ENCODE peak calls at places on chromosomes 13 and 19, in seven cellular contexts. X is HepG2, I is SK-N-SH, A is HCT116, D is H1, K is K562, Y is GM12878. J is an unnamed sample.

GRCh38 chr13:54449922-54450321 is 1421.3 kb downstream of the OLFM4 start:
- DNase-seq in X (no peak), I (peak), A (no peak), D (no peak), K (no peak), Y (no peak), J (no peak)

GRCh38 chr13:51231456-51231855 is 9.3 kb downstream of the FAM124A start:
- DNase-seq in X (no peak), I (no peak), A (no peak), D (no peak), K (no peak), Y (no peak), J (no peak)

GRCh38 chr19:38294090-38294489 is 10.0 kb upstream of the C19orf33 start:
- DNase-seq in X (no peak), I (no peak), A (no peak), D (no peak), K (no peak), Y (no peak), J (no peak)

GRCh38 chr13:100610399-100611347 is 22.1 kb upstream of the GGACT start:
- DNase-seq in X (no peak), I (no peak), A (no peak), D (no peak), K (no peak), Y (peak), J (no peak)

GRCh38 chr13:40968416-40969000 is 50.6 kb downstream of the ELF1 start:
- DNase-seq in X (no peak), I (no peak), A (no peak), D (no peak), K (no peak), Y (no peak), J (no peak)

GRCh38 chr13:49315036-49315565 is 67.4 kb downstream of the CDADC1 start:
- DNase-seq in X (no peak), I (no peak), A (no peak), D (no peak), K (no peak), Y (no peak), J (no peak)

GRCh38 chr13:72692884-72693514 is 34.4 kb downstream of the MZT1 start:
- DNase-seq in X (no peak), I (no peak), A (no peak), D (no peak), K (no peak), Y (no peak), J (peak)

GRCh38 chr19:6074709-6075403 is 35.4 kb downstream of the RFX2 start:
- DNase-seq in X (no peak), I (no peak), A (no peak), D (no peak), K (no peak), Y (no peak), J (no peak)

GRCh38 chr19:55094456-55095259 is 19.0 kb downstream of the EPS8L1 start:
- DNase-seq in X (no peak), I (no peak), A (no peak), D (no peak), K (no peak), Y (no peak), J (no peak)

GRCh38 chr13:61432029-61432428 is 16.4 kb upstream of the PCDH20 start:
- DNase-seq in X (no peak), I (no peak), A (no peak), D (no peak), K (no peak), Y (no peak), J (no peak)

GRCh38 chr13:40211586-40211968 is 454.9 kb downstream of the FOXO1 start:
- DNase-seq in X (no peak), I (no peak), A (no peak), D (no peak), K (no peak), Y (no peak), J (no peak)

GRCh38 chr19:4350726-4351125 is 7.4 kb downstream of the MPND start:
- DNase-seq in X (no peak), I (no peak), A (no peak), D (no peak), K (no peak), Y (no peak), J (no peak)

GRCh38 chr19:1259873-1260748 is 9.0 kb upstream of the CIRBP start:
- DNase-seq in X (no peak), I (no peak), A (no peak), D (no peak), K (no peak), Y (no peak), J (no peak)

GRCh38 chr13:40351537-40352384 is 314.7 kb downstream of the FOXO1 start:
- DNase-seq in X (peak), I (no peak), A (no peak), D (no peak), K (no peak), Y (no peak), J (no peak)

GRCh38 chr19:51450730-51451307 is 7.4 kb downstream of the SIGLEC8 start:
- DNase-seq in X (no peak), I (no peak), A (no peak), D (no peak), K (no peak), Y (no peak), J (no peak)

GRCh38 chr13:66266348-66266747 is 963.8 kb downstream of the PCDH9 start:
- DNase-seq in X (no peak), I (no peak), A (no peak), D (no peak), K (no peak), Y (no peak), J (no peak)

GRCh38 chr19:23365222-23365621 is 30.0 kb downstream of the ZNF91 start:
- DNase-seq in X (no peak), I (no peak), A (no peak), D (no peak), K (no peak), Y (no peak), J (no peak)

GRCh38 chr13:74907788-74908187 is 574.2 kb downstream of the TBC1D4 start:
- DNase-seq in X (no peak), I (no peak), A (no peak), D (no peak), K (no peak), Y (no peak), J (no peak)

GRCh38 chr13:113874579-113875428 is 10.9 kb upstream of the GAS6 start:
- DNase-seq in X (no peak), I (no peak), A (no peak), D (no peak), K (no peak), Y (no peak), J (no peak)

GRCh38 chr19:17348700-17349099 is 11.3 kb downstream of the GTPBP3 start:
- DNase-seq in X (peak), I (peak), A (no peak), D (peak), K (peak), Y (no peak), J (no peak)

GRCh38 chr13:99805361-99805760 is 166.2 kb downstream of the ZIC5 start:
- DNase-seq in X (no peak), I (no peak), A (no peak), D (no peak), K (no peak), Y (no peak), J (peak)

GRCh38 chr13:46656786-46657185 is 103.8 kb downstream of the LRCH1 start:
- DNase-seq in X (no peak), I (no peak), A (no peak), D (no peak), K (no peak), Y (no peak), J (no peak)

DNA sequence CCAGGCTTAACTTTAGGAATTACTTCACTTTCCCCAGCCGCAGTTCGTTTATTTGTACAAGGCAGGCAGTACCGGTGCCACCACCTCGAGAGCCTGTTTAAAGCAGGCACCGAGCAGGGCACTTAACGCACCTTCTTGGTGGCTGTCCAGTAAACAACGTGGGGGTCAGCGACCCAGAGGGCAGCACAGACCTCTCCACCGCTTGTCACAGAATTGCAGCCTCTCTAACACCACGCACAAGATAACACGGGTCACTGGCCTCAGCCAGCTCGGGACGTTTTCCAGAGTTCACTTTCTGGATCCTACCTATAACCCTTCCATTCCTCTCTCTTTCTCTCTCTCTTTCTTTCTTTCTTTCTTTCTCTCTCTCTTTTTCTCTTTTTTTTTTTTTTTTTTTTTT is 16.8 kb upstream of the ELAVL1 start:
- DNase-seq in X (no peak), I (no peak), A (no peak), D (no peak), K (peak), Y (no peak), J (no peak)
- TF ChIP-seq YY1 in X (no peak), I (no peak), A (no peak), D (no peak), K (no peak), Y (no peak), J (no peak)

DNA sequence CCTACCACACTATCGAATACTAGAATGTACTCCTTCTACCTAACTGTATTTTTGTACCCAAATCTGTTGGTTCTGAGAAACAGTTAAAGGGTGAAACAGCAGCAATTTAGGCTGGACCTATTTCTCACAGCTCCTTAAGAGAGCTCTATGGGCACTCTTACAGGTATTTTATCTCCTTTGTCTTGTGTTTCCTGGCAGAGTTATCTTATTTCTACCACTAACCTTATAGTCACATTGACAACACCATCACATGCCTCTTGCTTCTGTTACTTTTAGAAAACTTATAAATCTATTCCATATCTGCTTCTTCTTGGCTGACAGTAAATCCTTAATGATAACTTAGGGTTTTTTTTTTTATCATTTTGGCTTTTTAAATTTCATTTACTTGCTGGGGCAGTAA is 130.7 kb downstream of the MYO16 start:
- DNase-seq in X (no peak), I (no peak), A (no peak), D (no peak), K (no peak), Y (no peak), J (no peak)
- H3K4me3 ChIP-seq in X (no peak), I (no peak), A (no peak), D (no peak), K (no peak), Y (no peak), J (no peak)

GRCh38 chr19:18789883-18790565 is 1.1 kb downstream of the COMP start:
- DNase-seq in X (no peak), I (peak), A (no peak), D (peak), K (peak), Y (no peak), J (no peak)
- TF ChIP-seq YY1 in X (no peak), I (no peak), A (no peak), D (no peak), K (no peak), Y (no peak), J (no peak)

DNA sequence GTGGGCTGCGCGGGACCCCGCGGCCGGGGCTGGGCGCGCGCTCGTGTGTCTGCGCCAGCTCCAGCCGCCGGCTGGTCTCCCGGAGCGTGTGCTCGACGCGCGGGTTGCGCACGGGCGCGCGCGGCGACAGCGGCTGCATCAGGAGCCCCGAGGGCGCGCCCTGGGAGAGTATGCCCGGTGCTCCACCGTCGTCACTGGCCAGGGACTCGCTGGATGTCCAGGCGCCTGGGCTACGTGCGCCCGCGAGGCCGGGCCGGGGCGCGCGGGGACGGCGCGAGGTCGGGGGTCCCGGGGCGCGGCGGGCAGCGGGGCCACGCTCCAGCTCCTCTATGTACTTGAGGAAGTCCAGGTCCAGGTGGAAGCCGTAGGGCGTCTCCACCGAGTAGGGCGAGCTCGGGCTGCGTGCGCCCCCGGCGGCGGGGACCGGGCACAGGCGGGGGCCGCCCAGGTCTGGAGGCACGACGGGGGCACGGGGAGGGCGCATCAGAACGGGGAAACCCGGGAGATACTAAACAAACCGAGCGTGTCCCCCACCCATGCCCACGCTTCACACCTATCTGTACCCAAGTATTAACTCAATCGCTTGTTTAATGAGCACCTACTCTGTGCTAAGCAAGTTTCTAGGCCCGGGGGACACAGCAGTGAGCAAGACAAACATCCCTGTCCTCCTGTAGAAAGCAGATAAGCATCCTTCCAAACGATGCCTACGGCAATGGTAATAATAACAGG is 7.6 kb downstream of the KANK3 start:
- DNase-seq in X (no peak), I (peak), A (no peak), D (no peak), K (peak), Y (no peak), J (no peak)
- H3K4me3 ChIP-seq in X (peak), I (peak), A (peak), D (peak), K (peak), Y (peak), J (peak)

DNA sequence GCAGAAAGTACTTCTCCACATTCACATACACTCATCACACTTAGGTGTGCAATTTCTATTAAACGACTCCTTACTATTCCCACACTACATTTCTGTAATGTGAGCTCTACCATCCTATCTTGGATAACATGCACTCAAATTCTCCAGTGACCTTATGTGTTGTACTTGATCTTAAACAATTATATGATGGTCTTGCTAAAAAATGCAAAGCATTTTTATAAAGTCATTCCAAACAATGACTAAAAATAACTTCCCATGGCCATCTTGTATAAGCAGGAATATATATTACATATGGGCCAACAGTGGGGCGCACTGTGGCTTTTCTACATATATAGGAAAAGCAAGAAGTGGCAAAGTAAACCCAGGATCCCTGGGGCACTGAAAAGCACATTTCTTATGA is 155.5 kb downstream of the FLT1 start:
- DNase-seq in X (no peak), I (no peak), A (no peak), D (no peak), K (no peak), Y (no peak), J (no peak)
- TF ChIP-seq YY1 in X (no peak), I (no peak), A (no peak), D (no peak), K (no peak), Y (no peak), J (no peak)

DNA sequence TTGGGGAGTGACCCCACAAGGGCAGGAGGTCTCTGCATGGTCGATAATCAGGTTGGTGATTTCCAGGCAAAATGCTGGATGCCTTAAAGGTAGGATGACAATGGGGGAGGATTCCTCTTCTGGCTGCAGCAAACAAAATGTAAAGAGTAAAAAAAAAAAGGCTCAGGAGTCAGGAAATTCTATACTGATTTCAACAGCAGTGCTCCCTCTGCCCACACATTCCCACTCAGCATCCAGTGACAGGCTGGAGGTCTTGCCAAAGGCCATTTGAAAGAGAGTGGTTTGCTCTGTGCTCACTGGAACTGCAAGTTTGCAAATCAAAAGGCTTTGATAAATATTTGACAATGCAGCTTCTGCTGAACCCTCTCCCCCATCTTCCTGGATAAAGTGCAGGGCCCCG is 135.4 kb downstream of the TNFRSF19 start:
- DNase-seq in X (peak), I (no peak), A (no peak), D (no peak), K (no peak), Y (no peak), J (no peak)
- H3K4me3 ChIP-seq in X (no peak), I (no peak), A (no peak), D (no peak), K (no peak), Y (no peak), J (no peak)

GRCh38 chr13:34011552-34012085 is 193.7 kb downstream of the RFC3 start:
- DNase-seq in X (peak), I (no peak), A (no peak), D (no peak), K (no peak), Y (no peak), J (no peak)
- TF ChIP-seq YY1 in X (no peak), I (no peak), A (no peak), D (no peak), K (no peak), Y (no peak), J (no peak)

GRCh38 chr19:12838893-12839656 is 760 bp downstream of the MAST1 start:
- DNase-seq in X (no peak), I (peak), A (no peak), D (no peak), K (no peak), Y (no peak), J (no peak)
- H3K4me3 ChIP-seq in X (peak), I (peak), A (peak), D (peak), K (peak), Y (no peak), J (peak)

GRCh38 chr19:39402417-39403297 is 4.0 kb upstream of the ZFP36 start:
- DNase-seq in X (no peak), I (peak), A (peak), D (no peak), K (peak), Y (peak), J (no peak)

GRCh38 chr19:39399684-39400465 is 6.8 kb upstream of the ZFP36 start:
- DNase-seq in X (no peak), I (no peak), A (no peak), D (no peak), K (no peak), Y (no peak), J (no peak)

GRCh38 chr19:39403331-39404312 is 3.0 kb upstream of the ZFP36 start:
- DNase-seq in X (no peak), I (no peak), A (peak), D (peak), K (peak), Y (no peak), J (peak)

GRCh38 chr19:39400997-39401548 is 5.6 kb upstream of the ZFP36 start:
- DNase-seq in X (no peak), I (no peak), A (no peak), D (no peak), K (no peak), Y (no peak), J (no peak)

DNA sequence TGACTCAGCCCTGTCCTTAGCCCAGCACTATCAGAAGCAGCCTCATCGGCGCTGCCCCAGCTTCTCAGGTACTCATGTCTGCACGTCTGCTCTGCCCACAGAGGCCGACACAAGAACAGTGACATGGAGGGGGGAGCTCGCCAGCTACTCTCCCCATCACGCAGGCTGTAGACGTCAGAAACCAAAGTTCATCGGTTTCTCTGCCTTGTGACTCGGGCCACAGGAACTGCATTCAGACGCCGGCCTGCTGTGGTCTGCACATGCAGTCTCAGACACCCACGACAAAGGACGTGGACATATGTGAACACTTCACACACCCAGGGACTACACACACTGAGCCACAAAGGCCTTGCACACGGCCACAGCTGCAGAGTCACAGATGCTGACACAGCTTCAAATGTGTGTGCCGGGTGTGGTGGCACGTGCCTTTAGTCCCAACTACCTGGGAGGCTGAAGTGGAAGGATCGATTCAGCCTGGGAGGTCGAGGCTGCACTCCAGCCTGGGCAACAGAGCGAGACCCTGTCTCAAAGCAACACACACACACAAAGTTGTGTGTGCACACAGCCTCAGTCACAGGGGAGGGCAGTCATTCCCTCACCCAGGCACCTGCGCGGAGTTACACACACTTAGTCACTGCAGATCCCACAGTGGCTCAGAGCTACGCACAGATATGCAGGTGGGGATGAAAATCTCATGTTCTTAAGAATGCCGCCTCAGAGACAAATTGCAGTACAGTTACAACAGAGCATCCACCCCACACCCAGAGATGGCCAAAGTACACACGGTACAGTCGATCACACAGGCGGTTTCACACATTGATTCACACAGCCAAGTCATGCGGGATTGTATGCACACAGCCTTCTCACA is 4.9 kb upstream of the ZFP36 start:
- DNase-seq in X (peak), I (no peak), A (peak), D (no peak), K (no peak), Y (no peak), J (no peak)
- TF ChIP-seq YY1 in X (peak), I (no peak), A (no peak), D (no peak), K (no peak), Y (peak), J (no peak)

J was measured in NT2/D1.